ENCODE peak calls at places on chromosomes 13 and 19, in eight cellular contexts. One of them, this sample, is unnamed.

GRCh38 chr13:28049880-28050871 is 50.2 kb downstream of the FLT3 start:
- DNase-seq in keratinocyte: no peak
- DNase-seq in PC-9: no peak
- DNase-seq in mammary epithelial cell: no peak
- DNase-seq in HCT116: no peak
- DNase-seq in H1: peak
- DNase-seq in fibroblast of lung: no peak
- DNase-seq in astrocyte: no peak
- DNase-seq in this sample: peak

GRCh38 chr19:13275016-13275722 is 125.0 kb downstream of the IER2 start:
- DNase-seq in keratinocyte: no peak
- DNase-seq in PC-9: no peak
- DNase-seq in mammary epithelial cell: no peak
- DNase-seq in HCT116: no peak
- DNase-seq in H1: no peak
- DNase-seq in fibroblast of lung: no peak
- DNase-seq in astrocyte: no peak
- DNase-seq in this sample: no peak

GRCh38 chr19:3459322-3459881 is 20.9 kb downstream of the SMIM24 start:
- DNase-seq in keratinocyte: no peak
- DNase-seq in PC-9: no peak
- DNase-seq in mammary epithelial cell: peak
- DNase-seq in HCT116: no peak
- DNase-seq in H1: no peak
- DNase-seq in fibroblast of lung: peak
- DNase-seq in astrocyte: peak
- DNase-seq in this sample: peak

GRCh38 chr13:112861876-112862615 is 107.0 kb upstream of the MCF2L start:
- DNase-seq in keratinocyte: no peak
- DNase-seq in PC-9: no peak
- DNase-seq in mammary epithelial cell: no peak
- DNase-seq in HCT116: no peak
- DNase-seq in H1: no peak
- DNase-seq in fibroblast of lung: no peak
- DNase-seq in astrocyte: no peak
- DNase-seq in this sample: no peak

GRCh38 chr13:28408235-28408848 is 86.6 kb downstream of the FLT1 start:
- DNase-seq in keratinocyte: no peak
- DNase-seq in PC-9: no peak
- DNase-seq in mammary epithelial cell: no peak
- DNase-seq in HCT116: no peak
- DNase-seq in H1: no peak
- DNase-seq in fibroblast of lung: no peak
- DNase-seq in astrocyte: no peak
- DNase-seq in this sample: no peak

GRCh38 chr19:2278504-2279158 is 3.3 kb downstream of the PEAK3 start:
- DNase-seq in keratinocyte: no peak
- DNase-seq in PC-9: no peak
- DNase-seq in mammary epithelial cell: no peak
- DNase-seq in HCT116: no peak
- DNase-seq in H1: no peak
- DNase-seq in fibroblast of lung: no peak
- DNase-seq in astrocyte: no peak
- DNase-seq in this sample: no peak

GRCh38 chr13:29654807-29655547 is 59.5 kb upstream of the SLC7A1 start:
- DNase-seq in keratinocyte: no peak
- DNase-seq in PC-9: no peak
- DNase-seq in mammary epithelial cell: peak
- DNase-seq in HCT116: no peak
- DNase-seq in H1: no peak
- DNase-seq in fibroblast of lung: peak
- DNase-seq in astrocyte: peak
- DNase-seq in this sample: no peak

GRCh38 chr13:97502691-97503090 is 68.7 kb downstream of the RAP2A start:
- DNase-seq in keratinocyte: no peak
- DNase-seq in PC-9: no peak
- DNase-seq in mammary epithelial cell: no peak
- DNase-seq in HCT116: no peak
- DNase-seq in H1: no peak
- DNase-seq in fibroblast of lung: no peak
- DNase-seq in astrocyte: no peak
- DNase-seq in this sample: no peak

GRCh38 chr19:4066176-4066606 is 508 bp downstream of the ZBTB7A start:
- DNase-seq in keratinocyte: no peak
- DNase-seq in PC-9: no peak
- DNase-seq in mammary epithelial cell: no peak
- DNase-seq in HCT116: no peak
- DNase-seq in H1: no peak
- DNase-seq in fibroblast of lung: no peak
- DNase-seq in astrocyte: no peak
- DNase-seq in this sample: no peak

GRCh38 chr13:98515804-98516465 is 61.0 kb downstream of the STK24 start:
- DNase-seq in keratinocyte: no peak
- DNase-seq in PC-9: no peak
- DNase-seq in mammary epithelial cell: no peak
- DNase-seq in HCT116: no peak
- DNase-seq in H1: no peak
- DNase-seq in fibroblast of lung: peak
- DNase-seq in astrocyte: peak
- DNase-seq in this sample: no peak

GRCh38 chr19:3520166-3521103 is 14.3 kb downstream of the FZR1 start:
- DNase-seq in keratinocyte: peak
- DNase-seq in PC-9: no peak
- DNase-seq in mammary epithelial cell: peak
- DNase-seq in HCT116: no peak
- DNase-seq in H1: no peak
- DNase-seq in fibroblast of lung: no peak
- DNase-seq in astrocyte: no peak
- DNase-seq in this sample: peak

GRCh38 chr13:87798536-87798935 is 127.4 kb downstream of the SLITRK5 start:
- DNase-seq in keratinocyte: no peak
- DNase-seq in PC-9: no peak
- DNase-seq in mammary epithelial cell: no peak
- DNase-seq in HCT116: no peak
- DNase-seq in H1: no peak
- DNase-seq in fibroblast of lung: no peak
- DNase-seq in astrocyte: no peak
- DNase-seq in this sample: no peak

GRCh38 chr19:50564229-50565105 is 3.8 kb downstream of the LRRC4B start:
- DNase-seq in keratinocyte: no peak
- DNase-seq in PC-9: no peak
- DNase-seq in mammary epithelial cell: no peak
- DNase-seq in HCT116: no peak
- DNase-seq in H1: no peak
- DNase-seq in fibroblast of lung: no peak
- DNase-seq in astrocyte: no peak
- DNase-seq in this sample: no peak

GRCh38 chr19:50567882-50568281 is 353 bp downstream of the LRRC4B start:
- DNase-seq in keratinocyte: no peak
- DNase-seq in PC-9: no peak
- DNase-seq in mammary epithelial cell: no peak
- DNase-seq in HCT116: no peak
- DNase-seq in H1: no peak
- DNase-seq in fibroblast of lung: no peak
- DNase-seq in astrocyte: no peak
- DNase-seq in this sample: no peak

GRCh38 chr19:50568321-50569022 is at the start of gene LRRC4B:
- DNase-seq in keratinocyte: no peak
- DNase-seq in PC-9: no peak
- DNase-seq in mammary epithelial cell: no peak
- DNase-seq in HCT116: no peak
- DNase-seq in H1: no peak
- DNase-seq in fibroblast of lung: no peak
- DNase-seq in astrocyte: no peak
- DNase-seq in this sample: peak

GRCh38 chr19:50567052-50567841 is 988 bp downstream of the LRRC4B start:
- DNase-seq in keratinocyte: no peak
- DNase-seq in PC-9: no peak
- DNase-seq in mammary epithelial cell: no peak
- DNase-seq in HCT116: no peak
- DNase-seq in H1: no peak
- DNase-seq in fibroblast of lung: no peak
- DNase-seq in astrocyte: no peak
- DNase-seq in this sample: peak

GRCh38 chr19:50565984-50566903 is 2.0 kb downstream of the LRRC4B start:
- DNase-seq in keratinocyte: no peak
- DNase-seq in PC-9: no peak
- DNase-seq in mammary epithelial cell: no peak
- DNase-seq in HCT116: no peak
- DNase-seq in H1: no peak
- DNase-seq in fibroblast of lung: no peak
- DNase-seq in astrocyte: no peak
- DNase-seq in this sample: peak
- TF ChIP-seq EZH2 in keratinocyte: peak
- TF ChIP-seq EZH2 in PC-9: no peak
- TF ChIP-seq EZH2 in mammary epithelial cell: no peak
- TF ChIP-seq EZH2 in HCT116: no peak
- TF ChIP-seq EZH2 in H1: no peak
- TF ChIP-seq EZH2 in fibroblast of lung: no peak
- TF ChIP-seq EZH2 in astrocyte: no peak
- TF ChIP-seq EZH2 in this sample: peak

GRCh38 chr13:20129076-20129475 is 31.8 kb downstream of the GJA3 start:
- DNase-seq in keratinocyte: no peak
- DNase-seq in PC-9: no peak
- DNase-seq in mammary epithelial cell: no peak
- DNase-seq in HCT116: no peak
- DNase-seq in H1: no peak
- DNase-seq in fibroblast of lung: no peak
- DNase-seq in astrocyte: no peak
- DNase-seq in this sample: no peak

GRCh38 chr13:20127263-20127562 is 33.6 kb downstream of the GJA3 start:
- DNase-seq in keratinocyte: no peak
- DNase-seq in PC-9: no peak
- DNase-seq in mammary epithelial cell: no peak
- DNase-seq in HCT116: no peak
- DNase-seq in H1: no peak
- DNase-seq in fibroblast of lung: no peak
- DNase-seq in astrocyte: no peak
- DNase-seq in this sample: no peak

GRCh38 chr13:20127563-20128458 is 33.0 kb downstream of the GJA3 start:
- DNase-seq in keratinocyte: no peak
- DNase-seq in PC-9: peak
- DNase-seq in mammary epithelial cell: peak
- DNase-seq in HCT116: no peak
- DNase-seq in H1: no peak
- DNase-seq in fibroblast of lung: peak
- DNase-seq in astrocyte: peak
- DNase-seq in this sample: peak

GRCh38 chr13:20130012-20130411 is 30.8 kb downstream of the GJA3 start:
- DNase-seq in keratinocyte: no peak
- DNase-seq in PC-9: no peak
- DNase-seq in mammary epithelial cell: no peak
- DNase-seq in HCT116: no peak
- DNase-seq in H1: no peak
- DNase-seq in fibroblast of lung: no peak
- DNase-seq in astrocyte: no peak
- DNase-seq in this sample: no peak

GRCh38 chr13:20128459-20128927 is 32.4 kb downstream of the GJA3 start:
- DNase-seq in keratinocyte: no peak
- DNase-seq in PC-9: no peak
- DNase-seq in mammary epithelial cell: no peak
- DNase-seq in HCT116: no peak
- DNase-seq in H1: no peak
- DNase-seq in fibroblast of lung: no peak
- DNase-seq in astrocyte: no peak
- DNase-seq in this sample: no peak
- TF ChIP-seq CTCF in keratinocyte: peak
- TF ChIP-seq CTCF in PC-9: peak
- TF ChIP-seq CTCF in mammary epithelial cell: no peak
- TF ChIP-seq CTCF in HCT116: no peak
- TF ChIP-seq CTCF in H1: peak
- TF ChIP-seq CTCF in fibroblast of lung: peak
- TF ChIP-seq CTCF in astrocyte: no peak
- TF ChIP-seq CTCF in this sample: peak

GRCh38 chr13:25371608-25372274 is at the start of gene ATP8A2:
- DNase-seq in keratinocyte: no peak
- DNase-seq in PC-9: no peak
- DNase-seq in mammary epithelial cell: no peak
- DNase-seq in HCT116: no peak
- DNase-seq in H1: no peak
- DNase-seq in fibroblast of lung: peak
- DNase-seq in astrocyte: no peak
- DNase-seq in this sample: peak
- H2AFZ ChIP-seq in keratinocyte: peak
- H2AFZ ChIP-seq in PC-9: no peak
- H2AFZ ChIP-seq in mammary epithelial cell: peak
- H2AFZ ChIP-seq in HCT116: no peak
- H2AFZ ChIP-seq in H1: peak
- H2AFZ ChIP-seq in fibroblast of lung: no peak
- H2AFZ ChIP-seq in astrocyte: peak
- H2AFZ ChIP-seq in this sample: peak

DNA sequence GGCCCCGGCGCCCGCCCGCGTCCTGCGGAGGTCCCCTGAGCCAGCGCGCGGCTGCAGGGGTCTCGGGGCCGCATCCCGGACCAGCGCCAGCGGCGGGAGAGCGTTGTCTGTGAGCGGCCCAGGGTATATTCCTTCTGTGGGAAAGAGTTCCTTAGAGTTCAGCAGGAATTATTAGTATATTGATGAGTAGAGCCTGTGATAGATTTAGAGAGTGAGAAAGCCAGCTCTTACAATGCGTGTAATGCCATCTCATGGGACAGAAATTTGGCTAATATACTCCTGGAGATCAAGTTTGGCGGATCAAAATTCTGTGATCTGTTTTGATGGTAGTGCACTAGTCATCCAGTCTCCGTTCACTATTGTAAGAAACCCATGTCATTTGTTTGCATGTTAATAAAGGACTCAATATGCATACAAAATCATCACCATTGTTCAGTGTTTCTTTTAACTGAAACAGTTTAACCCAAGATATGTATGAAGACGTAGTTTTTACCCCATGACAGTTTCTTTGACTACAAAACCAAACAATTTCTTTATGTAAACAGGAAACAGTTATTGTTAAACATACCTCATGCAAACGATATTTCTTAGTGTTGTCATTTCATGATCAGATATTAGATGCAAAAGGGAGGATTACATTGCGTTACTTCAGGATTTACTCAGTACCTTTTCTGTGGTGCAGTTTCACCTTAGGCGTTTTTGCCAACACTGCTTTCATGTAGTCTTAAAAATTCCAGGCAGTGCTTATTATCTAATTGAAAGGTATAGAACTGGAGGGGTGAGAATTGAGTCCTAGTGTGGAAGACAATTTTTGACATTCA is 9.9 kb downstream of the TNFRSF19 start:
- DNase-seq in keratinocyte: no peak
- DNase-seq in PC-9: no peak
- DNase-seq in mammary epithelial cell: no peak
- DNase-seq in HCT116: no peak
- DNase-seq in H1: no peak
- DNase-seq in fibroblast of lung: no peak
- DNase-seq in astrocyte: no peak
- DNase-seq in this sample: peak
- TF ChIP-seq EZH2 in keratinocyte: no peak
- TF ChIP-seq EZH2 in PC-9: no peak
- TF ChIP-seq EZH2 in mammary epithelial cell: peak
- TF ChIP-seq EZH2 in HCT116: no peak
- TF ChIP-seq EZH2 in H1: peak
- TF ChIP-seq EZH2 in fibroblast of lung: no peak
- TF ChIP-seq EZH2 in astrocyte: no peak
- TF ChIP-seq EZH2 in this sample: no peak

This sample was measured in GM23338.